ENCODE peak calls at places on chromosomes 12 and 14, in six cellular contexts. One of them, this sample, is unnamed.

GRCh38 chr14:51210594-51210993 is 29.5 kb upstream of the TMX1 start:
- DNase-seq in NT2/D1: no peak
- DNase-seq in H7: peak
- DNase-seq in CD8-positive, alpha-beta T cell: no peak
- DNase-seq in cardiac fibroblast: no peak
- DNase-seq in fibroblast of the aortic adventitia: no peak
- DNase-seq in this sample: no peak

GRCh38 chr12:14958361-14959125 is 2.9 kb downstream of the ARHGDIB start:
- DNase-seq in CD8-positive, alpha-beta T cell: no peak
- DNase-seq in cardiac fibroblast: peak
- DNase-seq in fibroblast of the aortic adventitia: no peak
- DNase-seq in NT2/D1: no peak
- DNase-seq in H7: no peak
- DNase-seq in this sample: no peak

GRCh38 chr14:104093366-104094055 is 8.0 kb downstream of the ASPG start:
- DNase-seq in CD8-positive, alpha-beta T cell: no peak
- DNase-seq in fibroblast of the aortic adventitia: no peak
- DNase-seq in H7: peak
- DNase-seq in cardiac fibroblast: no peak
- DNase-seq in NT2/D1: no peak
- DNase-seq in this sample: no peak

GRCh38 chr14:42222924-42223471 is 616.3 kb downstream of the LRFN5 start:
- DNase-seq in CD8-positive, alpha-beta T cell: no peak
- DNase-seq in H7: no peak
- DNase-seq in NT2/D1: no peak
- DNase-seq in fibroblast of the aortic adventitia: peak
- DNase-seq in cardiac fibroblast: peak
- DNase-seq in this sample: peak

GRCh38 chr12:94057262-94058151 is 90.9 kb upstream of the PLXNC1 start:
- DNase-seq in NT2/D1: no peak
- DNase-seq in fibroblast of the aortic adventitia: peak
- DNase-seq in CD8-positive, alpha-beta T cell: no peak
- DNase-seq in cardiac fibroblast: no peak
- DNase-seq in H7: no peak
- DNase-seq in this sample: no peak

GRCh38 chr12:76277480-76277879 is 70.7 kb downstream of the BBS10 start:
- DNase-seq in CD8-positive, alpha-beta T cell: no peak
- DNase-seq in fibroblast of the aortic adventitia: peak
- DNase-seq in cardiac fibroblast: peak
- DNase-seq in NT2/D1: no peak
- DNase-seq in H7: no peak
- DNase-seq in this sample: peak

GRCh38 chr12:121799175-121799841 is 4.5 kb upstream of the SETD1B start:
- DNase-seq in NT2/D1: no peak
- DNase-seq in H7: peak
- DNase-seq in cardiac fibroblast: peak
- DNase-seq in fibroblast of the aortic adventitia: peak
- DNase-seq in CD8-positive, alpha-beta T cell: no peak
- DNase-seq in this sample: peak

GRCh38 chr12:78359530-78359929 is 505.0 kb upstream of the SYT1 start:
- DNase-seq in CD8-positive, alpha-beta T cell: no peak
- DNase-seq in fibroblast of the aortic adventitia: peak
- DNase-seq in H7: no peak
- DNase-seq in NT2/D1: no peak
- DNase-seq in cardiac fibroblast: peak
- DNase-seq in this sample: no peak

GRCh38 chr12:70919597-70920035 is 922 bp downstream of the PTPRR start:
- DNase-seq in NT2/D1: no peak
- DNase-seq in cardiac fibroblast: peak
- DNase-seq in CD8-positive, alpha-beta T cell: no peak
- DNase-seq in fibroblast of the aortic adventitia: peak
- DNase-seq in H7: peak
- DNase-seq in this sample: no peak

GRCh38 chr12:12219664-12220063 is 47.2 kb downstream of the LRP6 start:
- DNase-seq in NT2/D1: no peak
- DNase-seq in fibroblast of the aortic adventitia: no peak
- DNase-seq in H7: no peak
- DNase-seq in cardiac fibroblast: no peak
- DNase-seq in CD8-positive, alpha-beta T cell: no peak
- DNase-seq in this sample: no peak

GRCh38 chr14:54498095-54498531 is 9.3 kb upstream of the GMFB start:
- DNase-seq in fibroblast of the aortic adventitia: no peak
- DNase-seq in H7: no peak
- DNase-seq in cardiac fibroblast: no peak
- DNase-seq in NT2/D1: no peak
- DNase-seq in CD8-positive, alpha-beta T cell: no peak
- DNase-seq in this sample: no peak

GRCh38 chr12:2034633-2035420 is 18.0 kb upstream of the CACNA1C start:
- DNase-seq in fibroblast of the aortic adventitia: peak
- DNase-seq in CD8-positive, alpha-beta T cell: peak
- DNase-seq in H7: peak
- DNase-seq in NT2/D1: peak
- DNase-seq in cardiac fibroblast: peak
- DNase-seq in this sample: peak
- H3K4me3 ChIP-seq in fibroblast of the aortic adventitia: peak
- H3K4me3 ChIP-seq in CD8-positive, alpha-beta T cell: peak
- H3K4me3 ChIP-seq in H7: peak
- H3K4me3 ChIP-seq in NT2/D1: peak
- H3K4me3 ChIP-seq in cardiac fibroblast: peak
- H3K4me3 ChIP-seq in this sample: peak

DNA sequence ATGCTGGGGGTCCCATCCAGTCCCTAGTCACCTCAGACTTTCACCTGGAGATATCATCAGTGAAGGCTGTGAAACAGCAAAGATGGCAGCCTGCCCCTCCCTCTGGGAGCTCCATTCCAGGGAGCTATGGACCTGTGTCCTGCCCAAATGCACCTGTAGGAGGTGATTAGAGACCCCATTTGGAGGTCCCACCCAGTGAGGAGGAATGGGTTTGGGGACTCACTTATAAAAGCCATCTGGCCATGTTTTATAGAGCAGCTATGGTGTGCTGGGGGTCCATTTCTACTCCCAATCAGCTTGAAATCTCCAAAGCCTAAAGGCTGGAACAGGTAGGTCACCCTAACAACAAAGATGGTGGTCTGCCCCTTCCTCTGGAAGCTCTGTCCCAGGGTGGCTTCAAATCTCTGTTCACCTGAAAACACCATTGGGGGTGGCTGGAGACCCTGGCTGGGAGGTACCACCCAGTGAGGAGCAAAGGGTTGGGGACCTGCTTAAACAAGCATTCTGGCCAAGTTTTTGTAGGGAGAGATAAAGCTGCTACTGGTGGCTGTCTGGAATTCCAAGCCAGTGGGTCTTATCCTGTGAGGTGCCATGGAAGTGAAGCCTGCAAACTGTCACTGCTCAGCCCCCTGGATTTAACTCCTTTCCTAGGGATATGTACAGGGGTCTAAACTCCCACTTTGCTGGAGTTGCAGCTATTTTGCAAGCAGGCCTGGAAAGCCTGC is 182.3 kb downstream of the RASSF9 start:
- DNase-seq in fibroblast of the aortic adventitia: no peak
- DNase-seq in cardiac fibroblast: no peak
- DNase-seq in H7: no peak
- DNase-seq in NT2/D1: no peak
- DNase-seq in CD8-positive, alpha-beta T cell: no peak
- DNase-seq in this sample: no peak
- H3K4me3 ChIP-seq in fibroblast of the aortic adventitia: no peak
- H3K4me3 ChIP-seq in cardiac fibroblast: no peak
- H3K4me3 ChIP-seq in H7: no peak
- H3K4me3 ChIP-seq in NT2/D1: no peak
- H3K4me3 ChIP-seq in CD8-positive, alpha-beta T cell: no peak
- H3K4me3 ChIP-seq in this sample: no peak

GRCh38 chr14:33307691-33308369 is 369.2 kb downstream of the NPAS3 start:
- DNase-seq in fibroblast of the aortic adventitia: peak
- DNase-seq in H7: no peak
- DNase-seq in cardiac fibroblast: peak
- DNase-seq in NT2/D1: no peak
- DNase-seq in CD8-positive, alpha-beta T cell: no peak
- DNase-seq in this sample: no peak
- H3K4me3 ChIP-seq in fibroblast of the aortic adventitia: no peak
- H3K4me3 ChIP-seq in H7: no peak
- H3K4me3 ChIP-seq in cardiac fibroblast: no peak
- H3K4me3 ChIP-seq in NT2/D1: no peak
- H3K4me3 ChIP-seq in CD8-positive, alpha-beta T cell: no peak
- H3K4me3 ChIP-seq in this sample: no peak

DNA sequence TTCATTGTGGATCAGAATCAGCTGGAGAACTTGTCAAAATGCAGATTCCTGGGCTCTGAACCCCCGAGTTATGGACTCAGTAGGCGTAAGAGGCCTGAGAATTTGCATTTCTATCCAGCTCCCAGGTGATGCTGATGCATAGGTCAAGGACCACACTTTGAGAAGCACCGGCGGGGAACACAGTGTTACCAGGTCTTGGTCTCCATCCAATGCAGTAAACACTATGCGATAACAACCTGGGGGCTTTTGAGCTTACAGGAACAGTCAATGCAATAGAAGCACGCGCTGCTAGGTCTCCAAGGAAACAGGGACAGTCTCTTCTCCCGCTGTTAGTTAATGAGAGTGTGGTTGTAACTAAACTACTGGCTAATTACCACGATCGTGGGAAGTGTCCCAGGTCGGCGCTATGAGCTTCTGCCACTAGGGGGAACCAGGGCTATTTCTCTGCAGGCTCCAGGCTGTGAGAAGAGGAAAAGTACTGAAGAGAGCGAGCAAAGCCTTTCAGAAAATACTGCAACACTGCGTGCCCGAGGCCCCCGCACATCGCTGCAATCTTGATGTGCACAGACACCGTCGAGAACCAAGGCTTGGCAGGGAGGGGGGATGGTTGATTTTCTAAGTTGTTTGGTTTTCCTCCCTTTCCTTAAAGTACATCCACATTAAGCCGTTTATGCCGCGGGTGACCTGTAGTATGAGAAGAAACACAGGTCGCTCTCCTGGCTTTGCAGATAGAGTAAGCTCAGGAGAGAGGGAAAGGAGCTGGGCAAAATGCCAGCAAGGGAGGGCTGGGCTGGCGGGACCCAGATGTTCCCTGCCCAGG is 52.0 kb upstream of the KCNA1 start:
- DNase-seq in CD8-positive, alpha-beta T cell: peak
- DNase-seq in NT2/D1: peak
- DNase-seq in cardiac fibroblast: peak
- DNase-seq in H7: peak
- DNase-seq in fibroblast of the aortic adventitia: peak
- DNase-seq in this sample: peak
- H3K4me3 ChIP-seq in CD8-positive, alpha-beta T cell: peak
- H3K4me3 ChIP-seq in NT2/D1: peak
- H3K4me3 ChIP-seq in cardiac fibroblast: no peak
- H3K4me3 ChIP-seq in H7: no peak
- H3K4me3 ChIP-seq in fibroblast of the aortic adventitia: no peak
- H3K4me3 ChIP-seq in this sample: no peak